ENCODE peak calls at places on chromosome 12, in eight cellular contexts. One of them, this sample, is unnamed.

GRCh38 chr12:2854669-2855453 is 2.0 kb downstream of the TEX52 start:
- DNase-seq in lower lobe of right lung: no peak
- DNase-seq in AG04450: no peak
- DNase-seq in A549: no peak
- DNase-seq in lung: no peak
- DNase-seq in Caco-2: no peak
- DNase-seq in ovary: no peak
- DNase-seq in dorsolateral prefrontal cortex: no peak
- DNase-seq in this sample: no peak

GRCh38 chr12:124687695-124688301 is 120.4 kb upstream of the NCOR2 start:
- DNase-seq in lower lobe of right lung: no peak
- DNase-seq in AG04450: no peak
- DNase-seq in A549: no peak
- DNase-seq in lung: no peak
- DNase-seq in Caco-2: no peak
- DNase-seq in ovary: no peak
- DNase-seq in dorsolateral prefrontal cortex: no peak
- DNase-seq in this sample: peak; percentile 49

GRCh38 chr12:101670007-101670671 is 27.3 kb upstream of the CHPT1 start:
- DNase-seq in lower lobe of right lung: no peak
- DNase-seq in AG04450: peak; percentile 7
- DNase-seq in A549: peak; percentile 44
- DNase-seq in lung: peak; percentile 35
- DNase-seq in Caco-2: peak; percentile 58
- DNase-seq in ovary: no peak
- DNase-seq in dorsolateral prefrontal cortex: no peak
- DNase-seq in this sample: peak; percentile 15

GRCh38 chr12:6234214-6234613 is 34.0 kb downstream of the CD9 start:
- DNase-seq in lower lobe of right lung: no peak
- DNase-seq in AG04450: no peak
- DNase-seq in A549: no peak
- DNase-seq in lung: no peak
- DNase-seq in Caco-2: no peak
- DNase-seq in ovary: no peak
- DNase-seq in dorsolateral prefrontal cortex: no peak
- DNase-seq in this sample: no peak

GRCh38 chr12:131865196-131865875 is 29.1 kb upstream of the ULK1 start:
- DNase-seq in lower lobe of right lung: no peak
- DNase-seq in AG04450: no peak
- DNase-seq in A549: peak; percentile 96
- DNase-seq in lung: no peak
- DNase-seq in Caco-2: no peak
- DNase-seq in ovary: no peak
- DNase-seq in dorsolateral prefrontal cortex: no peak
- DNase-seq in this sample: peak; percentile 64

GRCh38 chr12:88662093-88662492 is 81.8 kb upstream of the KITLG start:
- DNase-seq in lower lobe of right lung: no peak
- DNase-seq in AG04450: no peak
- DNase-seq in A549: no peak
- DNase-seq in lung: no peak
- DNase-seq in Caco-2: no peak
- DNase-seq in ovary: no peak
- DNase-seq in dorsolateral prefrontal cortex: no peak
- DNase-seq in this sample: no peak

GRCh38 chr12:105706321-105706972 is 376.0 kb downstream of the C12orf75 start:
- DNase-seq in lower lobe of right lung: no peak
- DNase-seq in AG04450: peak; percentile 4
- DNase-seq in A549: no peak
- DNase-seq in lung: no peak
- DNase-seq in Caco-2: no peak
- DNase-seq in ovary: no peak
- DNase-seq in dorsolateral prefrontal cortex: no peak
- DNase-seq in this sample: peak; percentile 83

GRCh38 chr12:116263844-116264243 is 13.6 kb downstream of the MED13L start:
- DNase-seq in lower lobe of right lung: no peak
- DNase-seq in AG04450: no peak
- DNase-seq in A549: no peak
- DNase-seq in lung: no peak
- DNase-seq in Caco-2: no peak
- DNase-seq in ovary: no peak
- DNase-seq in dorsolateral prefrontal cortex: no peak
- DNase-seq in this sample: no peak

GRCh38 chr12:54217774-54218221 is 29.0 kb upstream of the SMUG1 start:
- DNase-seq in lower lobe of right lung: no peak
- DNase-seq in AG04450: no peak
- DNase-seq in A549: no peak
- DNase-seq in lung: no peak
- DNase-seq in Caco-2: no peak
- DNase-seq in ovary: peak; percentile 76
- DNase-seq in dorsolateral prefrontal cortex: peak; percentile 90
- DNase-seq in this sample: no peak

GRCh38 chr12:47207005-47207717 is 127.4 kb upstream of the AMIGO2 start:
- DNase-seq in lower lobe of right lung: peak; percentile 76
- DNase-seq in AG04450: no peak
- DNase-seq in A549: no peak
- DNase-seq in lung: peak; percentile 40
- DNase-seq in Caco-2: no peak
- DNase-seq in ovary: no peak
- DNase-seq in dorsolateral prefrontal cortex: no peak
- DNase-seq in this sample: no peak

GRCh38 chr12:90871697-90872096 is 83.3 kb downstream of the CCER1 start:
- DNase-seq in lower lobe of right lung: no peak
- DNase-seq in AG04450: no peak
- DNase-seq in A549: no peak
- DNase-seq in lung: no peak
- DNase-seq in Caco-2: no peak
- DNase-seq in ovary: no peak
- DNase-seq in dorsolateral prefrontal cortex: no peak
- DNase-seq in this sample: no peak

GRCh38 chr12:47715393-47715876 is 9.6 kb upstream of the RPAP3 start:
- DNase-seq in lower lobe of right lung: peak; percentile 81
- DNase-seq in AG04450: no peak
- DNase-seq in A549: peak; percentile 76
- DNase-seq in lung: peak; percentile 81
- DNase-seq in Caco-2: peak; percentile 81
- DNase-seq in ovary: peak; percentile 82
- DNase-seq in dorsolateral prefrontal cortex: peak; percentile 76
- DNase-seq in this sample: peak; percentile 72

GRCh38 chr12:50188875-50189575 is 21.9 kb upstream of the CERS5 start:
- DNase-seq in lower lobe of right lung: no peak
- DNase-seq in AG04450: no peak
- DNase-seq in A549: no peak
- DNase-seq in lung: no peak
- DNase-seq in Caco-2: no peak
- DNase-seq in ovary: no peak
- DNase-seq in dorsolateral prefrontal cortex: no peak
- DNase-seq in this sample: no peak

DNA sequence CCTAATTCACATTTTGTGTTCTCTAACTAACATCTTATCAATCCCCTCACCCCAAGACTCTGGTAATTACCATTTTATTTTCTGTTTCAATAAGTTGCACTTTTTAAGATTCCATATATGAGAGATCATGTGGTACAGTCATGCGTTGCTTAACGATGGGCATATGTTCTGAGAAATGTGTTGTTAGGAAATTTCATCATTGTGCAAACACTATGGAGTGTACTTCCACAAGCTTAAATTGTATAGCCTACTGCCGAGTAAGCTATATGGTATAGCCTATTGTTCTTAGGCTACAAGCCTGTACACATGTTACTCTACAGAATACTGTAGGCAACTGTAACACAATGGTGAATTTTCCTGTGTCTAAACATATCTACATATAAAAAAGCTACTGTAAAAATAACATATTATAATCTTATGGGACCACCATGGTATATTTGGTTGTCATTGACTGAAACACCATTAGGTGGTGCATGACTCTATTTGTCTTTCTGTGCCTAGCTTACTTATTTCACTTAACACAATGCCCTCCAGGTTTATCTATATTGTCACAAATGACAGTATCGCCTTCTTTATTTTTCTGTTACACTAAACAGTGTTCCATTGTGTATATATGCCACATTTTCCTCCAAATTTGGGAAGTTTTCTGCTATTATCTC is 473.4 kb upstream of the LMO3 start:
- DNase-seq in lower lobe of right lung: no peak
- DNase-seq in AG04450: no peak
- DNase-seq in A549: no peak
- DNase-seq in lung: no peak
- DNase-seq in Caco-2: no peak
- DNase-seq in ovary: no peak
- DNase-seq in dorsolateral prefrontal cortex: no peak
- DNase-seq in this sample: no peak
- TF ChIP-seq CTCF in lower lobe of right lung: no peak
- TF ChIP-seq CTCF in AG04450: no peak
- TF ChIP-seq CTCF in A549: peak; percentile 7
- TF ChIP-seq CTCF in lung: no peak
- TF ChIP-seq CTCF in Caco-2: peak; percentile 48
- TF ChIP-seq CTCF in ovary: no peak
- TF ChIP-seq CTCF in dorsolateral prefrontal cortex: no peak
- TF ChIP-seq CTCF in this sample: no peak

DNA sequence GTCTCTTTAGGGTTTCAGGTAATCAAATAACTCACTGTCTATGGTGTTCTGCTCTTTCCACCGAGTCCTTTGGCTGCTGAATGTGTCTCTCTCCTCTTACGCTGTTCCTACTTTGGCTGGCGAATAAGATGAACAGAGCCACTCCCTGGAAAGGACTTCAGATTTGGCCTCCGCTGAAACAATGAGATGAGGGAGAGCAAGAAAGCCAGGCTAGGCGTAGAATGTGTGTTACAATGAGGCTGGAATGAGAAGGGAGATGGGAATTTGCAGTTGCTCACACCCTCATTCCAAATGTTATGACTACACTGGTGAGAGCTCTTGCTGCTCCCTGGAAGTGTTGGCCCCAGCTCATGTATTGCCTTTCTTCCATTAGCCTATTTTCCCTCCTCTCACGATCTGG is at the start of gene MFAP5:
- DNase-seq in lower lobe of right lung: no peak
- DNase-seq in AG04450: no peak
- DNase-seq in A549: no peak
- DNase-seq in lung: no peak
- DNase-seq in Caco-2: no peak
- DNase-seq in ovary: no peak
- DNase-seq in dorsolateral prefrontal cortex: no peak
- DNase-seq in this sample: peak; percentile 38
- H3K4me3 ChIP-seq in lower lobe of right lung: no peak within 1 kb of the TSS
- H3K4me3 ChIP-seq in AG04450: no peak within 1 kb of the TSS
- H3K4me3 ChIP-seq in A549: no peak within 1 kb of the TSS
- H3K4me3 ChIP-seq in lung: no peak within 1 kb of the TSS
- H3K4me3 ChIP-seq in Caco-2: no peak within 1 kb of the TSS
- H3K4me3 ChIP-seq in ovary: peak within 1 kb of the TSS; percentile 5
- H3K4me3 ChIP-seq in dorsolateral prefrontal cortex: no peak within 1 kb of the TSS
- H3K4me3 ChIP-seq in this sample: no peak within 1 kb of the TSS

GRCh38 chr12:121230538-121230907 is 20.6 kb downstream of the P2RX4 start:
- DNase-seq in lower lobe of right lung: no peak
- DNase-seq in AG04450: no peak
- DNase-seq in A549: no peak
- DNase-seq in lung: no peak
- DNase-seq in Caco-2: no peak
- DNase-seq in ovary: no peak
- DNase-seq in dorsolateral prefrontal cortex: no peak
- DNase-seq in this sample: no peak
- TF ChIP-seq CTCF in lower lobe of right lung: no peak
- TF ChIP-seq CTCF in AG04450: no peak
- TF ChIP-seq CTCF in A549: no peak
- TF ChIP-seq CTCF in lung: no peak
- TF ChIP-seq CTCF in Caco-2: no peak
- TF ChIP-seq CTCF in ovary: no peak
- TF ChIP-seq CTCF in dorsolateral prefrontal cortex: no peak
- TF ChIP-seq CTCF in this sample: no peak

GRCh38 chr12:94404854-94405253 is 54.8 kb downstream of the CEP83 start:
- DNase-seq in lower lobe of right lung: no peak
- DNase-seq in AG04450: no peak
- DNase-seq in A549: no peak
- DNase-seq in lung: no peak
- DNase-seq in Caco-2: no peak
- DNase-seq in ovary: no peak
- DNase-seq in dorsolateral prefrontal cortex: no peak
- DNase-seq in this sample: no peak

GRCh38 chr12:94401326-94401725 is 58.3 kb downstream of the CEP83 start:
- DNase-seq in lower lobe of right lung: no peak
- DNase-seq in AG04450: no peak
- DNase-seq in A549: no peak
- DNase-seq in lung: no peak
- DNase-seq in Caco-2: no peak
- DNase-seq in ovary: no peak
- DNase-seq in dorsolateral prefrontal cortex: no peak
- DNase-seq in this sample: no peak

GRCh38 chr12:94405378-94406116 is 54.1 kb downstream of the CEP83 start:
- DNase-seq in lower lobe of right lung: no peak
- DNase-seq in AG04450: no peak
- DNase-seq in A549: no peak
- DNase-seq in lung: no peak
- DNase-seq in Caco-2: no peak
- DNase-seq in ovary: no peak
- DNase-seq in dorsolateral prefrontal cortex: no peak
- DNase-seq in this sample: no peak
- H3K4me3 ChIP-seq in lower lobe of right lung: peak overlapping the region; percentile 29
- H3K4me3 ChIP-seq in AG04450: peak overlapping the region; percentile 26
- H3K4me3 ChIP-seq in A549: no peak overlapping the region
- H3K4me3 ChIP-seq in lung: no peak overlapping the region
- H3K4me3 ChIP-seq in Caco-2: no peak overlapping the region
- H3K4me3 ChIP-seq in ovary: peak overlapping the region; percentile 13
- H3K4me3 ChIP-seq in dorsolateral prefrontal cortex: no peak overlapping the region
- H3K4me3 ChIP-seq in this sample: no peak overlapping the region

GRCh38 chr12:112937741-112938719 is at the start of gene OAS3:
- DNase-seq in lower lobe of right lung: peak; percentile 96
- DNase-seq in AG04450: peak; percentile 46
- DNase-seq in A549: peak; percentile 73
- DNase-seq in lung: peak; percentile 85
- DNase-seq in Caco-2: peak; percentile 79
- DNase-seq in ovary: peak; percentile 88
- DNase-seq in dorsolateral prefrontal cortex: no peak
- DNase-seq in this sample: peak; percentile 74
- TF ChIP-seq CTCF in lower lobe of right lung: peak; percentile 9
- TF ChIP-seq CTCF in AG04450: no peak
- TF ChIP-seq CTCF in A549: no peak
- TF ChIP-seq CTCF in lung: no peak
- TF ChIP-seq CTCF in Caco-2: no peak
- TF ChIP-seq CTCF in ovary: no peak
- TF ChIP-seq CTCF in dorsolateral prefrontal cortex: no peak
- TF ChIP-seq CTCF in this sample: no peak

DNA sequence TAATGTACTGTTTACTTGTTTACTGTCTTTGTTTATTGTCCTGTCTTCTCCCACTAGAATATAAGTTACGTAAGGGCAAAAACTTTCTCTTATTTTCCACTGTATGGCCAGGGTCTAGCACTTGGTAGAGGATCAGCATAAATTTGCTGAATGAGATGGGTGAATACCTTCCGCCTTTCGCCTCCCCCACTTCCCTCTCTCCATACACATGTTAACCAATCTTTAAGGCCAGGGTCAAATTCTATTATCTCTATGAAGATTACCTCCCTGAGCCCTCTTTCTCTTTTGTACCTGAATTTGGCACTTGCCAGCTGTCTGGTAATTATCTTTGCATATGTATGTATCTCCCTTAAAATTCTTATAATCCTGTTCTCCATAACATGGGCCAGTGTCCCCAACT is 4.9 kb downstream of the DUSP16 start:
- DNase-seq in lower lobe of right lung: no peak
- DNase-seq in AG04450: no peak
- DNase-seq in A549: no peak
- DNase-seq in lung: no peak
- DNase-seq in Caco-2: no peak
- DNase-seq in ovary: no peak
- DNase-seq in dorsolateral prefrontal cortex: no peak
- DNase-seq in this sample: no peak
- H3K4me3 ChIP-seq in lower lobe of right lung: no peak overlapping the region
- H3K4me3 ChIP-seq in AG04450: no peak overlapping the region
- H3K4me3 ChIP-seq in A549: no peak overlapping the region
- H3K4me3 ChIP-seq in lung: no peak overlapping the region
- H3K4me3 ChIP-seq in Caco-2: no peak overlapping the region
- H3K4me3 ChIP-seq in ovary: no peak overlapping the region
- H3K4me3 ChIP-seq in dorsolateral prefrontal cortex: no peak overlapping the region
- H3K4me3 ChIP-seq in this sample: no peak overlapping the region